ENCODE peak calls at places on chromosomes 13 and 19, in nine cellular contexts. Q is heart left ventricle, L is hepatocyte, F is OCI-LY7, G is GM06990, U is B cell, W is breast epithelium, B is tibial nerve, V is cardiac fibroblast. K is an unnamed sample.

GRCh38 chr13:75936791-75937190 is 300.7 kb downstream of the LMO7 start:
- DNase-seq in F (no peak), U (no peak), B (no peak), W (no peak), G (no peak), Q (no peak), V (no peak), L (no peak), K (no peak)

GRCh38 chr13:28137556-28137955 is 789 bp upstream of the PAN3 start:
- DNase-seq in U (peak), G (no peak), F (no peak), W (no peak), L (no peak), Q (no peak), B (no peak), V (peak), K (no peak)

GRCh38 chr19:11451942-11452813 is 16.7 kb downstream of the PRKCSH start:
- DNase-seq in B (no peak), G (no peak), L (no peak), U (no peak), W (no peak), Q (no peak), F (peak), V (no peak), K (no peak)

GRCh38 chr13:23987331-23987730 is 90.0 kb upstream of the C1QTNF9B start:
- DNase-seq in V (peak), W (no peak), F (no peak), L (no peak), B (no peak), U (no peak), G (no peak), Q (no peak), K (no peak)

GRCh38 chr13:102854675-102855074 is 8.8 kb downstream of the ERCC5 start:
- DNase-seq in W (no peak), Q (no peak), G (no peak), L (no peak), F (no peak), V (no peak), B (no peak), U (no peak), K (no peak)

GRCh38 chr13:85520445-85520844 is 278.8 kb downstream of the SLITRK6 start:
- DNase-seq in G (no peak), V (peak), F (no peak), U (no peak), Q (no peak), B (no peak), W (no peak), L (no peak), K (no peak)

GRCh38 chr19:7304200-7304599 is 10.0 kb upstream of the INSR start:
- DNase-seq in L (no peak), V (no peak), Q (no peak), G (no peak), B (no peak), W (no peak), F (no peak), U (no peak), K (no peak)

GRCh38 chr13:99960663-99961440 is 10.7 kb downstream of the ZIC5 start:
- DNase-seq in U (no peak), Q (no peak), F (no peak), V (no peak), B (no peak), L (no peak), G (no peak), W (no peak), K (no peak)

GRCh38 chr19:8030906-8031305 is 21.7 kb upstream of the CCL25 start:
- DNase-seq in Q (no peak), B (no peak), F (no peak), G (no peak), W (no peak), U (no peak), L (no peak), V (no peak), K (no peak)

GRCh38 chr13:44578064-44578394 is 1.9 kb upstream of the TSC22D1 start:
- DNase-seq in W (no peak), L (no peak), U (no peak), B (no peak), V (no peak), F (no peak), Q (no peak), G (no peak), K (no peak)

GRCh38 chr19:47658431-47659383 is 49.8 kb downstream of the BICRA start:
- DNase-seq in V (peak), Q (no peak), U (no peak), L (peak), B (no peak), W (no peak), G (no peak), F (no peak), K (no peak)

GRCh38 chr13:77507931-77508776 is 27.4 kb upstream of the SCEL start:
- DNase-seq in Q (no peak), V (peak), F (no peak), B (no peak), U (no peak), L (no peak), W (no peak), G (no peak), K (no peak)

GRCh38 chr13:110400786-110401533 is 93.9 kb downstream of the COL4A2 start:
- DNase-seq in G (no peak), Q (no peak), B (no peak), F (no peak), V (peak), L (no peak), U (no peak), W (no peak), K (no peak)

GRCh38 chr13:92823059-92823458 is 403.5 kb upstream of the GPC6 start:
- DNase-seq in B (no peak), F (no peak), Q (no peak), V (no peak), U (no peak), L (no peak), G (no peak), W (no peak), K (no peak)

GRCh38 chr13:29752175-29752574 is 98.2 kb downstream of the UBL3 start:
- DNase-seq in B (no peak), U (no peak), W (no peak), L (no peak), Q (no peak), F (no peak), V (no peak), G (no peak), K (no peak)

GRCh38 chr19:48737360-48737998 is 2.9 kb downstream of the RASIP1 start:
- DNase-seq in U (no peak), Q (peak), L (no peak), G (no peak), F (no peak), W (no peak), B (no peak), V (no peak), K (no peak)

GRCh38 chr13:97359181-97360057 is 74.5 kb upstream of the RAP2A start:
- DNase-seq in G (no peak), B (peak), U (no peak), Q (peak), L (peak), W (no peak), V (peak), F (peak), K (no peak)

GRCh38 chr13:62799931-62800436 is 1384.3 kb upstream of the PCDH20 start:
- DNase-seq in U (no peak), Q (no peak), V (no peak), F (no peak), G (no peak), W (no peak), L (no peak), B (no peak), K (no peak)

GRCh38 chr13:103156346-103156998 is 90.3 kb upstream of the SLC10A2 start:
- DNase-seq in B (no peak), W (no peak), F (no peak), U (no peak), V (no peak), G (no peak), Q (no peak), L (no peak), K (no peak)

GRCh38 chr13:113832204-113832603 is 31.7 kb downstream of the GAS6 start:
- DNase-seq in V (no peak), G (no peak), U (no peak), F (no peak), B (no peak), L (no peak), Q (no peak), W (no peak), K (no peak)

GRCh38 chr13:113207890-113208423 is 512 bp downstream of the PCID2 start:
- DNase-seq in G (no peak), F (no peak), W (no peak), V (peak), U (no peak), Q (peak), L (peak), B (no peak), K (no peak)

GRCh38 chr13:86397640-86398039 is 598.4 kb upstream of the SLITRK6 start:
- DNase-seq in G (no peak), B (no peak), W (no peak), L (no peak), U (no peak), Q (no peak), F (no peak), V (no peak), K (no peak)

GRCh38 chr13:76222511-76222910 is 586.4 kb downstream of the LMO7 start:
- DNase-seq in G (no peak), U (no peak), Q (no peak), B (no peak), V (no peak), W (no peak), L (no peak), F (no peak), K (no peak)

GRCh38 chr19:55585658-55586339 is 5.2 kb upstream of the ZNF579 start:
- DNase-seq in B (peak), G (peak), W (no peak), U (peak), L (peak), V (peak), F (peak), Q (peak), K (no peak)

GRCh38 chr13:46378411-46378810 is 8.6 kb downstream of the RUBCNL start:
- DNase-seq in U (no peak), W (no peak), Q (no peak), L (no peak), B (no peak), V (no peak), G (no peak), F (peak), K (no peak)

GRCh38 chr13:110307697-110308376 is 753 bp downstream of the COL4A2 start:
- DNase-seq in V (peak), F (no peak), U (no peak), B (no peak), G (no peak), L (peak), W (no peak), Q (no peak), K (no peak)

GRCh38 chr19:13621413-13621812 is 115.1 kb upstream of the CACNA1A start:
- DNase-seq in Q (no peak), W (peak), F (peak), U (no peak), L (no peak), B (no peak), V (peak), G (no peak), K (no peak)

GRCh38 chr13:38803566-38803965 is 116.7 kb downstream of the FREM2 start:
- DNase-seq in G (no peak), U (no peak), F (no peak), B (no peak), V (no peak), L (no peak), Q (no peak), W (no peak), K (no peak)

GRCh38 chr13:108779308-108779707 is 149.9 kb downstream of the MYO16 start:
- DNase-seq in Q (no peak), L (no peak), B (no peak), F (no peak), W (no peak), U (no peak), V (no peak), G (no peak), K (no peak)

GRCh38 chr13:107554355-107554905 is 660.9 kb downstream of the LIG4 start:
- DNase-seq in G (no peak), Q (no peak), L (no peak), B (no peak), U (no peak), F (no peak), V (no peak), W (no peak), K (no peak)

GRCh38 chr13:114109646-114110045 is 22.8 kb downstream of the RASA3 start:
- DNase-seq in G (no peak), W (peak), B (peak), U (no peak), V (no peak), L (no peak), Q (no peak), F (no peak), K (no peak)

GRCh38 chr13:53848546-53848945 is 819.9 kb downstream of the OLFM4 start:
- DNase-seq in B (no peak), W (no peak), L (no peak), Q (no peak), F (no peak), G (no peak), V (no peak), U (no peak), K (no peak)

GRCh38 chr13:73876323-73876722 is 257.9 kb downstream of the KLF12 start:
- DNase-seq in W (no peak), U (no peak), Q (peak), F (no peak), V (peak), B (no peak), G (no peak), L (no peak), K (no peak)

GRCh38 chr19:37564624-37565369 is 29.8 kb downstream of the ZNF571 start:
- DNase-seq in W (no peak), U (no peak), Q (no peak), G (no peak), B (no peak), F (no peak), V (no peak), L (no peak), K (no peak)
- TF ChIP-seq CTCF in W (no peak), U (no peak), Q (no peak), G (no peak), B (no peak), F (no peak), V (no peak), L (no peak), K (no peak)

GRCh38 chr19:3055741-3056453 is 6.4 kb downstream of the TLE5 start:
- DNase-seq in F (no peak), V (no peak), W (peak), U (no peak), Q (no peak), L (peak), B (no peak), G (no peak), K (no peak)

GRCh38 chr19:3058821-3059314 is 3.4 kb downstream of the TLE5 start:
- DNase-seq in Q (no peak), L (no peak), B (no peak), W (no peak), G (no peak), V (no peak), U (no peak), F (no peak), K (no peak)

GRCh38 chr19:3058009-3058820 is 4.1 kb downstream of the TLE5 start:
- DNase-seq in B (no peak), U (no peak), F (no peak), W (no peak), L (no peak), Q (no peak), V (no peak), G (no peak), K (no peak)

GRCh38 chr19:3056454-3057016 is 5.8 kb downstream of the TLE5 start:
- DNase-seq in F (no peak), G (no peak), V (no peak), Q (no peak), W (no peak), B (no peak), U (no peak), L (peak), K (no peak)

GRCh38 chr19:3057275-3057714 is 5.0 kb downstream of the TLE5 start:
- DNase-seq in L (peak), B (peak), Q (peak), W (peak), G (no peak), F (no peak), U (no peak), V (peak), K (no peak)
- TF ChIP-seq CTCF in L (no peak), B (no peak), Q (no peak), W (no peak), G (no peak), F (no peak), U (no peak), V (no peak), K (no peak)

DNA sequence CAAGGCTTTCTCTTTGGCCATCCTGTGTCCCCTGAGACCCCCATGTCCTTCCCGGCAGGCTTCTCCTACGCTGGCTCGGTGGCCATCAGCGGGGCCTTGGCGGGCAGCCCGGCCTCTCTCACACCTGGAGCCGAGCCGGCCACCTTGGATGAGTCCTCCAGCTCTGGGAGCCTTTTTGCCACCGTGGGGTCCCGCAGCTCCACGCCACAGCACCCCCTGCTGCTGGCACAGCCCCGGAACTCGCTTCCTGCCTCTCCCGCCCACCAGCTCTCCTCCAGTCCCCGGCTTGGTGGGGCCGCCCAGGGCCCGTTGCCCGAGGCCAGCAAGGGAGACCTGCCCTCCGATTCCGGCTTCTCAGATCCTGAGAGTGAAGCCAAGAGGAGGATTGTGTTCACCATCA is 14.2 kb downstream of the PLEKHJ1 start:
- DNase-seq in G (no peak), F (no peak), V (no peak), L (no peak), Q (no peak), U (no peak), B (no peak), W (no peak), K (no peak)
- TF ChIP-seq CTCF in G (peak), F (peak), V (peak), L (peak), Q (peak), U (no peak), B (peak), W (no peak), K (no peak)

GRCh38 chr19:27974082-27974513 is 1238.9 kb downstream of the UQCRFS1 start:
- DNase-seq in B (no peak), G (peak), V (peak), L (peak), F (peak), W (no peak), Q (no peak), U (no peak), K (no peak)
- TF ChIP-seq CTCF in B (peak), G (peak), V (peak), L (peak), F (peak), W (no peak), Q (peak), U (no peak), K (peak)

GRCh38 chr13:39913339-39913738 is 257.9 kb downstream of the COG6 start:
- DNase-seq in V (no peak), U (no peak), B (no peak), G (no peak), L (no peak), W (no peak), Q (no peak), F (no peak), K (no peak)
- TF ChIP-seq CTCF in V (no peak), U (no peak), B (no peak), G (no peak), L (no peak), W (no peak), Q (no peak), F (no peak), K (no peak)

K was measured in esophagus squamous epithelium.